ENCODE peak calls at places on chromosome 1, in ten cellular contexts. One of them, this sample, is unnamed.

GRCh38 chr1:163170975-163171676 is 31.6 kb downstream of the RGS5 start:
- DNase-seq in stimulated activated CD4-positive, alpha-beta T cell treated with anti-CD3 and anti-CD28 coated beads, Interleukin-4, amount 100 ng/mL, for 1 hour: no peak
- DNase-seq in cardiac muscle cell: peak
- DNase-seq in RKO: peak
- DNase-seq in GM12891: no peak
- DNase-seq in activated T-cell treated with anti-CD3 and anti-CD28 coated beads for 1 hour: no peak
- DNase-seq in epithelial cell of proximal tubule: no peak
- DNase-seq in IMR-90: peak
- DNase-seq in GM23248: peak
- DNase-seq in left colon: no peak
- DNase-seq in this sample: no peak

GRCh38 chr1:96727860-96728259 is 6.3 kb downstream of the PTBP2 start:
- DNase-seq in stimulated activated CD4-positive, alpha-beta T cell treated with anti-CD3 and anti-CD28 coated beads, Interleukin-4, amount 100 ng/mL, for 1 hour: no peak
- DNase-seq in cardiac muscle cell: no peak
- DNase-seq in RKO: no peak
- DNase-seq in GM12891: no peak
- DNase-seq in activated T-cell treated with anti-CD3 and anti-CD28 coated beads for 1 hour: no peak
- DNase-seq in epithelial cell of proximal tubule: no peak
- DNase-seq in IMR-90: no peak
- DNase-seq in GM23248: no peak
- DNase-seq in left colon: no peak
- DNase-seq in this sample: no peak

GRCh38 chr1:21914880-21915640 is 22.1 kb downstream of the HSPG2 start:
- DNase-seq in stimulated activated CD4-positive, alpha-beta T cell treated with anti-CD3 and anti-CD28 coated beads, Interleukin-4, amount 100 ng/mL, for 1 hour: no peak
- DNase-seq in cardiac muscle cell: no peak
- DNase-seq in RKO: no peak
- DNase-seq in GM12891: no peak
- DNase-seq in activated T-cell treated with anti-CD3 and anti-CD28 coated beads for 1 hour: no peak
- DNase-seq in epithelial cell of proximal tubule: no peak
- DNase-seq in IMR-90: no peak
- DNase-seq in GM23248: peak
- DNase-seq in left colon: peak
- DNase-seq in this sample: no peak

GRCh38 chr1:37430074-37430985 is 44.0 kb upstream of the ZC3H12A start:
- DNase-seq in stimulated activated CD4-positive, alpha-beta T cell treated with anti-CD3 and anti-CD28 coated beads, Interleukin-4, amount 100 ng/mL, for 1 hour: no peak
- DNase-seq in cardiac muscle cell: no peak
- DNase-seq in RKO: no peak
- DNase-seq in GM12891: no peak
- DNase-seq in activated T-cell treated with anti-CD3 and anti-CD28 coated beads for 1 hour: no peak
- DNase-seq in epithelial cell of proximal tubule: no peak
- DNase-seq in IMR-90: no peak
- DNase-seq in GM23248: no peak
- DNase-seq in left colon: no peak
- DNase-seq in this sample: no peak

GRCh38 chr1:222914861-222915632 is 100.2 kb downstream of the DISP1 start:
- DNase-seq in stimulated activated CD4-positive, alpha-beta T cell treated with anti-CD3 and anti-CD28 coated beads, Interleukin-4, amount 100 ng/mL, for 1 hour: no peak
- DNase-seq in cardiac muscle cell: peak
- DNase-seq in RKO: no peak
- DNase-seq in GM12891: no peak
- DNase-seq in activated T-cell treated with anti-CD3 and anti-CD28 coated beads for 1 hour: no peak
- DNase-seq in epithelial cell of proximal tubule: no peak
- DNase-seq in IMR-90: peak
- DNase-seq in GM23248: peak
- DNase-seq in left colon: no peak
- DNase-seq in this sample: no peak

GRCh38 chr1:41670558-41670957 is 186.1 kb upstream of the EDN2 start:
- DNase-seq in stimulated activated CD4-positive, alpha-beta T cell treated with anti-CD3 and anti-CD28 coated beads, Interleukin-4, amount 100 ng/mL, for 1 hour: no peak
- DNase-seq in cardiac muscle cell: peak
- DNase-seq in RKO: peak
- DNase-seq in GM12891: no peak
- DNase-seq in activated T-cell treated with anti-CD3 and anti-CD28 coated beads for 1 hour: no peak
- DNase-seq in epithelial cell of proximal tubule: no peak
- DNase-seq in IMR-90: peak
- DNase-seq in GM23248: peak
- DNase-seq in left colon: no peak
- DNase-seq in this sample: no peak

GRCh38 chr1:7524681-7525340 is 246.3 kb upstream of the VAMP3 start:
- DNase-seq in stimulated activated CD4-positive, alpha-beta T cell treated with anti-CD3 and anti-CD28 coated beads, Interleukin-4, amount 100 ng/mL, for 1 hour: no peak
- DNase-seq in cardiac muscle cell: no peak
- DNase-seq in RKO: no peak
- DNase-seq in GM12891: no peak
- DNase-seq in activated T-cell treated with anti-CD3 and anti-CD28 coated beads for 1 hour: no peak
- DNase-seq in epithelial cell of proximal tubule: no peak
- DNase-seq in IMR-90: no peak
- DNase-seq in GM23248: no peak
- DNase-seq in left colon: no peak
- DNase-seq in this sample: peak

GRCh38 chr1:232227171-232227740 is 402.7 kb downstream of the SIPA1L2 start:
- DNase-seq in stimulated activated CD4-positive, alpha-beta T cell treated with anti-CD3 and anti-CD28 coated beads, Interleukin-4, amount 100 ng/mL, for 1 hour: no peak
- DNase-seq in cardiac muscle cell: peak
- DNase-seq in RKO: no peak
- DNase-seq in GM12891: no peak
- DNase-seq in activated T-cell treated with anti-CD3 and anti-CD28 coated beads for 1 hour: no peak
- DNase-seq in epithelial cell of proximal tubule: no peak
- DNase-seq in IMR-90: no peak
- DNase-seq in GM23248: no peak
- DNase-seq in left colon: no peak
- DNase-seq in this sample: no peak

GRCh38 chr1:77996734-77997133 is 8.0 kb upstream of the DNAJB4 start:
- DNase-seq in stimulated activated CD4-positive, alpha-beta T cell treated with anti-CD3 and anti-CD28 coated beads, Interleukin-4, amount 100 ng/mL, for 1 hour: no peak
- DNase-seq in cardiac muscle cell: no peak
- DNase-seq in RKO: no peak
- DNase-seq in GM12891: no peak
- DNase-seq in activated T-cell treated with anti-CD3 and anti-CD28 coated beads for 1 hour: no peak
- DNase-seq in epithelial cell of proximal tubule: no peak
- DNase-seq in IMR-90: no peak
- DNase-seq in GM23248: no peak
- DNase-seq in left colon: no peak
- DNase-seq in this sample: no peak

GRCh38 chr1:115811140-115811828 is 29.6 kb downstream of the NHLH2 start:
- DNase-seq in stimulated activated CD4-positive, alpha-beta T cell treated with anti-CD3 and anti-CD28 coated beads, Interleukin-4, amount 100 ng/mL, for 1 hour: no peak
- DNase-seq in cardiac muscle cell: peak
- DNase-seq in RKO: no peak
- DNase-seq in GM12891: no peak
- DNase-seq in activated T-cell treated with anti-CD3 and anti-CD28 coated beads for 1 hour: no peak
- DNase-seq in epithelial cell of proximal tubule: no peak
- DNase-seq in IMR-90: no peak
- DNase-seq in GM23248: no peak
- DNase-seq in left colon: peak
- DNase-seq in this sample: no peak

GRCh38 chr1:155706101-155706619 is 17.3 kb downstream of the DAP3 start:
- DNase-seq in stimulated activated CD4-positive, alpha-beta T cell treated with anti-CD3 and anti-CD28 coated beads, Interleukin-4, amount 100 ng/mL, for 1 hour: no peak
- DNase-seq in cardiac muscle cell: peak
- DNase-seq in RKO: peak
- DNase-seq in GM12891: no peak
- DNase-seq in activated T-cell treated with anti-CD3 and anti-CD28 coated beads for 1 hour: no peak
- DNase-seq in epithelial cell of proximal tubule: no peak
- DNase-seq in IMR-90: peak
- DNase-seq in GM23248: peak
- DNase-seq in left colon: no peak
- DNase-seq in this sample: no peak

GRCh38 chr1:32500387-32501209 is 35.7 kb downstream of the ZBTB8B start:
- DNase-seq in stimulated activated CD4-positive, alpha-beta T cell treated with anti-CD3 and anti-CD28 coated beads, Interleukin-4, amount 100 ng/mL, for 1 hour: peak
- DNase-seq in cardiac muscle cell: peak
- DNase-seq in RKO: peak
- DNase-seq in GM12891: peak
- DNase-seq in activated T-cell treated with anti-CD3 and anti-CD28 coated beads for 1 hour: no peak
- DNase-seq in epithelial cell of proximal tubule: no peak
- DNase-seq in IMR-90: peak
- DNase-seq in GM23248: peak
- DNase-seq in left colon: peak
- DNase-seq in this sample: peak

GRCh38 chr1:22442212-22442894 is 9.3 kb upstream of the ZBTB40 start:
- DNase-seq in stimulated activated CD4-positive, alpha-beta T cell treated with anti-CD3 and anti-CD28 coated beads, Interleukin-4, amount 100 ng/mL, for 1 hour: no peak
- DNase-seq in cardiac muscle cell: no peak
- DNase-seq in RKO: no peak
- DNase-seq in GM12891: no peak
- DNase-seq in activated T-cell treated with anti-CD3 and anti-CD28 coated beads for 1 hour: no peak
- DNase-seq in epithelial cell of proximal tubule: no peak
- DNase-seq in IMR-90: no peak
- DNase-seq in GM23248: no peak
- DNase-seq in left colon: no peak
- DNase-seq in this sample: no peak

GRCh38 chr1:4650486-4650885 is 3.9 kb upstream of the AJAP1 start:
- DNase-seq in stimulated activated CD4-positive, alpha-beta T cell treated with anti-CD3 and anti-CD28 coated beads, Interleukin-4, amount 100 ng/mL, for 1 hour: no peak
- DNase-seq in cardiac muscle cell: no peak
- DNase-seq in RKO: no peak
- DNase-seq in GM12891: no peak
- DNase-seq in activated T-cell treated with anti-CD3 and anti-CD28 coated beads for 1 hour: no peak
- DNase-seq in epithelial cell of proximal tubule: peak
- DNase-seq in IMR-90: no peak
- DNase-seq in GM23248: peak
- DNase-seq in left colon: no peak
- DNase-seq in this sample: no peak

GRCh38 chr1:245465666-245466065 is 310.9 kb downstream of the KIF26B start:
- DNase-seq in stimulated activated CD4-positive, alpha-beta T cell treated with anti-CD3 and anti-CD28 coated beads, Interleukin-4, amount 100 ng/mL, for 1 hour: no peak
- DNase-seq in cardiac muscle cell: no peak
- DNase-seq in RKO: no peak
- DNase-seq in GM12891: no peak
- DNase-seq in activated T-cell treated with anti-CD3 and anti-CD28 coated beads for 1 hour: no peak
- DNase-seq in epithelial cell of proximal tubule: no peak
- DNase-seq in IMR-90: no peak
- DNase-seq in GM23248: no peak
- DNase-seq in left colon: no peak
- DNase-seq in this sample: peak

GRCh38 chr1:29033829-29034466 is 89.8 kb downstream of the TMEM200B start:
- DNase-seq in stimulated activated CD4-positive, alpha-beta T cell treated with anti-CD3 and anti-CD28 coated beads, Interleukin-4, amount 100 ng/mL, for 1 hour: no peak
- DNase-seq in cardiac muscle cell: peak
- DNase-seq in RKO: peak
- DNase-seq in GM12891: peak
- DNase-seq in activated T-cell treated with anti-CD3 and anti-CD28 coated beads for 1 hour: no peak
- DNase-seq in epithelial cell of proximal tubule: peak
- DNase-seq in IMR-90: peak
- DNase-seq in GM23248: peak
- DNase-seq in left colon: no peak
- DNase-seq in this sample: no peak

GRCh38 chr1:27145934-27146354 is 9.0 kb downstream of the SLC9A1 start:
- DNase-seq in stimulated activated CD4-positive, alpha-beta T cell treated with anti-CD3 and anti-CD28 coated beads, Interleukin-4, amount 100 ng/mL, for 1 hour: no peak
- DNase-seq in cardiac muscle cell: peak
- DNase-seq in RKO: peak
- DNase-seq in GM12891: no peak
- DNase-seq in activated T-cell treated with anti-CD3 and anti-CD28 coated beads for 1 hour: no peak
- DNase-seq in epithelial cell of proximal tubule: no peak
- DNase-seq in IMR-90: peak
- DNase-seq in GM23248: peak
- DNase-seq in left colon: no peak
- DNase-seq in this sample: no peak

GRCh38 chr1:20126806-20127440 is 7.6 kb upstream of the PLA2G2D start:
- DNase-seq in stimulated activated CD4-positive, alpha-beta T cell treated with anti-CD3 and anti-CD28 coated beads, Interleukin-4, amount 100 ng/mL, for 1 hour: no peak
- DNase-seq in cardiac muscle cell: no peak
- DNase-seq in RKO: no peak
- DNase-seq in GM12891: no peak
- DNase-seq in activated T-cell treated with anti-CD3 and anti-CD28 coated beads for 1 hour: no peak
- DNase-seq in epithelial cell of proximal tubule: no peak
- DNase-seq in IMR-90: no peak
- DNase-seq in GM23248: no peak
- DNase-seq in left colon: no peak
- DNase-seq in this sample: no peak

GRCh38 chr1:147641695-147642592 is 28.4 kb downstream of the ACP6 start:
- DNase-seq in stimulated activated CD4-positive, alpha-beta T cell treated with anti-CD3 and anti-CD28 coated beads, Interleukin-4, amount 100 ng/mL, for 1 hour: peak
- DNase-seq in cardiac muscle cell: peak
- DNase-seq in RKO: peak
- DNase-seq in GM12891: no peak
- DNase-seq in activated T-cell treated with anti-CD3 and anti-CD28 coated beads for 1 hour: peak
- DNase-seq in epithelial cell of proximal tubule: no peak
- DNase-seq in IMR-90: peak
- DNase-seq in GM23248: peak
- DNase-seq in left colon: no peak
- DNase-seq in this sample: peak

GRCh38 chr1:3504151-3504822 is 49.8 kb downstream of the ARHGEF16 start:
- DNase-seq in stimulated activated CD4-positive, alpha-beta T cell treated with anti-CD3 and anti-CD28 coated beads, Interleukin-4, amount 100 ng/mL, for 1 hour: no peak
- DNase-seq in cardiac muscle cell: peak
- DNase-seq in RKO: peak
- DNase-seq in GM12891: no peak
- DNase-seq in activated T-cell treated with anti-CD3 and anti-CD28 coated beads for 1 hour: no peak
- DNase-seq in epithelial cell of proximal tubule: peak
- DNase-seq in IMR-90: peak
- DNase-seq in GM23248: peak
- DNase-seq in left colon: no peak
- DNase-seq in this sample: no peak

GRCh38 chr1:183600136-183600535 is 9.9 kb upstream of the NCF2 start:
- DNase-seq in stimulated activated CD4-positive, alpha-beta T cell treated with anti-CD3 and anti-CD28 coated beads, Interleukin-4, amount 100 ng/mL, for 1 hour: no peak
- DNase-seq in cardiac muscle cell: peak
- DNase-seq in RKO: peak
- DNase-seq in GM12891: no peak
- DNase-seq in activated T-cell treated with anti-CD3 and anti-CD28 coated beads for 1 hour: no peak
- DNase-seq in epithelial cell of proximal tubule: peak
- DNase-seq in IMR-90: peak
- DNase-seq in GM23248: peak
- DNase-seq in left colon: no peak
- DNase-seq in this sample: no peak

GRCh38 chr1:159790237-159790917 is 9.6 kb downstream of the DUSP23 start:
- DNase-seq in stimulated activated CD4-positive, alpha-beta T cell treated with anti-CD3 and anti-CD28 coated beads, Interleukin-4, amount 100 ng/mL, for 1 hour: no peak
- DNase-seq in cardiac muscle cell: peak
- DNase-seq in RKO: no peak
- DNase-seq in GM12891: no peak
- DNase-seq in activated T-cell treated with anti-CD3 and anti-CD28 coated beads for 1 hour: no peak
- DNase-seq in epithelial cell of proximal tubule: no peak
- DNase-seq in IMR-90: peak
- DNase-seq in GM23248: peak
- DNase-seq in left colon: no peak
- DNase-seq in this sample: no peak

GRCh38 chr1:58886611-58887010 is 102.8 kb upstream of the JUN start:
- DNase-seq in stimulated activated CD4-positive, alpha-beta T cell treated with anti-CD3 and anti-CD28 coated beads, Interleukin-4, amount 100 ng/mL, for 1 hour: no peak
- DNase-seq in cardiac muscle cell: no peak
- DNase-seq in RKO: no peak
- DNase-seq in GM12891: no peak
- DNase-seq in activated T-cell treated with anti-CD3 and anti-CD28 coated beads for 1 hour: no peak
- DNase-seq in epithelial cell of proximal tubule: no peak
- DNase-seq in IMR-90: no peak
- DNase-seq in GM23248: peak
- DNase-seq in left colon: no peak
- DNase-seq in this sample: no peak

GRCh38 chr1:226121587-226122400 is 59.3 kb downstream of the H3-3A start:
- DNase-seq in stimulated activated CD4-positive, alpha-beta T cell treated with anti-CD3 and anti-CD28 coated beads, Interleukin-4, amount 100 ng/mL, for 1 hour: peak
- DNase-seq in cardiac muscle cell: peak
- DNase-seq in RKO: peak
- DNase-seq in GM12891: peak
- DNase-seq in activated T-cell treated with anti-CD3 and anti-CD28 coated beads for 1 hour: peak
- DNase-seq in epithelial cell of proximal tubule: no peak
- DNase-seq in IMR-90: peak
- DNase-seq in GM23248: peak
- DNase-seq in left colon: peak
- DNase-seq in this sample: peak

GRCh38 chr1:60972841-60973364 is 109.5 kb upstream of the NFIA start:
- DNase-seq in stimulated activated CD4-positive, alpha-beta T cell treated with anti-CD3 and anti-CD28 coated beads, Interleukin-4, amount 100 ng/mL, for 1 hour: no peak
- DNase-seq in cardiac muscle cell: peak
- DNase-seq in RKO: peak
- DNase-seq in GM12891: no peak
- DNase-seq in activated T-cell treated with anti-CD3 and anti-CD28 coated beads for 1 hour: no peak
- DNase-seq in epithelial cell of proximal tubule: peak
- DNase-seq in IMR-90: peak
- DNase-seq in GM23248: peak
- DNase-seq in left colon: no peak
- DNase-seq in this sample: no peak

GRCh38 chr1:3161130-3161840 is 92.3 kb downstream of the PRDM16 start:
- DNase-seq in stimulated activated CD4-positive, alpha-beta T cell treated with anti-CD3 and anti-CD28 coated beads, Interleukin-4, amount 100 ng/mL, for 1 hour: no peak
- DNase-seq in cardiac muscle cell: no peak
- DNase-seq in RKO: no peak
- DNase-seq in GM12891: no peak
- DNase-seq in activated T-cell treated with anti-CD3 and anti-CD28 coated beads for 1 hour: no peak
- DNase-seq in epithelial cell of proximal tubule: no peak
- DNase-seq in IMR-90: no peak
- DNase-seq in GM23248: no peak
- DNase-seq in left colon: no peak
- DNase-seq in this sample: no peak

GRCh38 chr1:230205719-230206198 is 138.7 kb downstream of the GALNT2 start:
- DNase-seq in stimulated activated CD4-positive, alpha-beta T cell treated with anti-CD3 and anti-CD28 coated beads, Interleukin-4, amount 100 ng/mL, for 1 hour: no peak
- DNase-seq in cardiac muscle cell: peak
- DNase-seq in RKO: no peak
- DNase-seq in GM12891: no peak
- DNase-seq in activated T-cell treated with anti-CD3 and anti-CD28 coated beads for 1 hour: no peak
- DNase-seq in epithelial cell of proximal tubule: no peak
- DNase-seq in IMR-90: peak
- DNase-seq in GM23248: peak
- DNase-seq in left colon: no peak
- DNase-seq in this sample: no peak

GRCh38 chr1:78854556-78854955 is 152.0 kb downstream of the ADGRL4 start:
- DNase-seq in stimulated activated CD4-positive, alpha-beta T cell treated with anti-CD3 and anti-CD28 coated beads, Interleukin-4, amount 100 ng/mL, for 1 hour: no peak
- DNase-seq in cardiac muscle cell: no peak
- DNase-seq in RKO: no peak
- DNase-seq in GM12891: no peak
- DNase-seq in activated T-cell treated with anti-CD3 and anti-CD28 coated beads for 1 hour: no peak
- DNase-seq in epithelial cell of proximal tubule: no peak
- DNase-seq in IMR-90: no peak
- DNase-seq in GM23248: no peak
- DNase-seq in left colon: no peak
- DNase-seq in this sample: no peak

This sample was measured in glutamatergic neuron.